ENCODE peak calls at places on chromosomes 3 and 15, in four cellular contexts. C, F, L and T are unnamed samples. For H3K4me1, the result is how much of the 10 kb centered on the place peaks cover.

GRCh38 chr3:134232146-134232545 is 18.5 kb downstream of the RYK start:
- DNase-seq in C (peak), F (no peak), L (peak), T (no peak)

GRCh38 chr3:133887075-133887950 is 8.4 kb downstream of the RAB6B start:
- DNase-seq in C (no peak), F (no peak), L (no peak), T (no peak)

GRCh38 chr3:150725548-150725947 is 21.8 kb upstream of the ERICH6 start:
- DNase-seq in C (no peak), F (no peak), L (no peak), T (no peak)

GRCh38 chr3:120093119-120093922 is 926 bp downstream of the GSK3B start:
- DNase-seq in C (peak), F (peak), L (peak), T (peak)

GRCh38 chr15:78037328-78037727 is 40.2 kb downstream of the TBC1D2B start:
- DNase-seq in C (no peak), F (no peak), L (no peak), T (no peak)

GRCh38 chr3:41202834-41203345 is 3.6 kb downstream of the CTNNB1 start:
- DNase-seq in C (peak), F (no peak), L (peak), T (peak)

GRCh38 chr3:50480471-50480870 is 23.0 kb downstream of the CACNA2D2 start:
- DNase-seq in C (no peak), F (no peak), L (no peak), T (no peak)

GRCh38 chr3:151925876-151926275 is 52.4 kb downstream of the SUCNR1 start:
- DNase-seq in C (peak), F (no peak), L (peak), T (peak)

GRCh38 chr3:186361612-186362408 is at the start of gene DGKG:
- DNase-seq in C (no peak), F (no peak), L (no peak), T (peak)

GRCh38 chr3:196174652-196175051 is 36.5 kb downstream of the ZDHHC19 start:
- DNase-seq in C (no peak), F (no peak), L (no peak), T (no peak)

GRCh38 chr15:88274534-88275460 is 18.3 kb upstream of the NTRK3 start:
- DNase-seq in C (peak), F (peak), L (no peak), T (peak)

GRCh38 chr3:147799601-147800000 is 390.4 kb downstream of the ZIC1 start:
- DNase-seq in C (no peak), F (no peak), L (no peak), T (peak)

GRCh38 chr15:96330064-96330449 is 443 bp upstream of the NR2F2 start:
- DNase-seq in C (peak), F (peak), L (peak), T (peak)
- H3K9ac ChIP-seq in C (peak), F (peak), L (peak), T (peak)

DNA sequence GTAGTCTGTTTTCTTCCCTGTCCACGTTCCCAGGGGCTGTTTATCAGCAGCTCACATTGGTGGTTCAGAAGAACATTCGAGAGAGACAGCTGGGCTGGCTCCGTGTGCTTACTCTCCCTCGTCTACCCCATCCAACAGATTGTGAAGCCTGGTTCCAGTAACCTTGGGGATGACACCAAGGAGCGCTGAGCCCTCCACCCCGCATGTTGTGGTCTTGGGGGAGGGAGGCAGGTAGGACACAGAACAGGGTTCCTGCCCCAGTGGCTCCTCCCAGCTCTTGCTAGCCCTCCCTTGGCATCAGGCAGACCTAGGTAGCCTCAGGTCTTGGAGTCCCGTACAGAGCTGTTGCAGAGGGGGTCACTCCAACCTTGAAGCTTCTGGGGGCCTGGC is 33.1 kb downstream of the KLF13 start:
- DNase-seq in C (no peak), F (no peak), L (no peak), T (no peak)
- H3K4me1 ChIP-seq in C (under half), F (under half), L (under half), T (half or more)

DNA sequence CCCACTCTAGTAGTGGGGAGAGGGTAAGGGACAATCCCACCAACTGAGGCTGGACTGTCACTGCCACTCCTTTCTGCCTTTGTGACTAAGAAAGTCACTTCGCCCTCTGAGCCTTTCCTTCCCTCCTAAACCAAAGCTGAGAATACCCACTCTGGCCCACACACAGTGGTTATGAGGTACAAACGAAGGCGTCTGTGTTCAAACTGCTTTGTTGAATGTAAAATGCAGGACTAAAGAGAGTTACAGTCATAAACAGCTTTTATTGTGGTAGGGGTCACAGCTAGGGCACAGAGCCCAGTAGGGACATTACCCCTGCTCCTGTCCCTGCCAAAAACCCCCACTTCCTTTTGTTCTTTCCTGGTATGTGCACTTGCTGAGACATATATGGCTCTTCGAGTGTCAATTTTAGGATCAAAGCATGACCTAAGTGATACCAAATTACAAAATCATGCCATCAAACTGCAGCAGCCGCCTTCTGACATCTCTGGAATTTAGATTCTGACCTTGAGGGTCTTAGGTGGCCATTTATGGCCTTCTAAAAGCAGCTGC is 45.1 kb downstream of the CTDSPL start:
- DNase-seq in C (no peak), F (no peak), L (no peak), T (no peak)
- H3K4me3 ChIP-seq in C (no peak), F (no peak), L (no peak), T (no peak)

GRCh38 chr3:71500696-71501095 is 82.8 kb downstream of the FOXP1 start:
- DNase-seq in C (no peak), F (no peak), L (no peak), T (no peak)

GRCh38 chr3:71503525-71504249 is 79.8 kb downstream of the FOXP1 start:
- DNase-seq in C (peak), F (no peak), L (peak), T (peak)

GRCh38 chr3:71502066-71502465 is 81.5 kb downstream of the FOXP1 start:
- DNase-seq in C (no peak), F (no peak), L (no peak), T (no peak)

GRCh38 chr3:71509024-71509423 is 74.5 kb downstream of the FOXP1 start:
- DNase-seq in C (no peak), F (no peak), L (peak), T (no peak)

GRCh38 chr3:71504250-71505036 is 79.1 kb downstream of the FOXP1 start:
- DNase-seq in C (peak), F (peak), L (peak), T (peak)
- H3K9ac ChIP-seq in C (no peak), F (no peak), L (peak), T (no peak)

GRCh38 chr3:125150525-125151436 is 61.8 kb downstream of the SLC12A8 start:
- DNase-seq in C (peak), F (peak), L (no peak), T (no peak)
- H3K4me1 ChIP-seq in C (under half), F (under half), L (under half), T (half or more)

GRCh38 chr3:183437696-183438564 is 9.5 kb upstream of the MCF2L2 start:
- DNase-seq in C (no peak), F (no peak), L (no peak), T (no peak)

GRCh38 chr3:183437060-183437459 is 8.6 kb upstream of the MCF2L2 start:
- DNase-seq in C (no peak), F (no peak), L (no peak), T (no peak)

GRCh38 chr3:183434503-183434902 is 6.1 kb upstream of the MCF2L2 start:
- DNase-seq in C (no peak), F (no peak), L (no peak), T (no peak)

GRCh38 chr3:183434992-183435391 is 6.6 kb upstream of the MCF2L2 start:
- DNase-seq in C (no peak), F (no peak), L (no peak), T (no peak)

DNA sequence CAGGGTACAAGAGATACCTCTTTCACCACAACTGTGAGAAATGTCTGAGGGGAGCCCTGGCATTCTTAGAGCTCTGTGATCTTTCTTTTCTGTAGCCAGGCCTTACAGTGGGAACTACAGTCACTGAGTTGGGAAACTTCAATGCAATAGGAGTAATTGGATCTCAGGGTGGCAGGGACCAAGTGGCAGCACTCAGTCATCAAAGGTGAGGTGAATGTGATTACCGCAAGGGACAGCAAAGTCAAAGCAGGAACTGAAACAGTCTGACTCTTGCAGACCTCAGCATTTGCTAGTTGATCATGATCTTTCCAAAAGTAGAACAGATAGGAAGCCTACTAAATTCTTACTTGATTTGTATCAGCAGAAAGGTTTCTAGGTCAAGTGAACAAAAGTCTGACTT is 7.3 kb upstream of the MCF2L2 start:
- DNase-seq in C (no peak), F (no peak), L (no peak), T (no peak)
- H3K4me3 ChIP-seq in C (no peak), F (no peak), L (no peak), T (no peak)

GRCh38 chr3:51982838-51983577 is at the start of gene ACY1:
- DNase-seq in C (peak), F (peak), L (peak), T (peak)

GRCh38 chr3:51983578-51984268 is 388 bp downstream of the ACY1 start:
- DNase-seq in C (no peak), F (no peak), L (no peak), T (no peak)

GRCh38 chr3:51985971-51986947 is 2.9 kb downstream of the ACY1 start:
- DNase-seq in C (no peak), F (no peak), L (no peak), T (no peak)

GRCh38 chr3:51984269-51984647 is 923 bp downstream of the ACY1 start:
- DNase-seq in C (no peak), F (no peak), L (no peak), T (no peak)

GRCh38 chr3:51985063-51985462 is 1.7 kb downstream of the ACY1 start:
- DNase-seq in C (no peak), F (no peak), L (no peak), T (no peak)
- H3K9ac ChIP-seq in C (no peak), F (no peak), L (no peak), T (peak)